ENCODE peak calls at places on chromosomes 1 and 21, in four cellular contexts. R is fibroblast of mammary gland, H is cardiac muscle cell, M is body of pancreas. Q is an unnamed sample.

GRCh38 chr1:176579087-176579486 is 116.1 kb downstream of the PAPPA2 start:
- DNase-seq in R (no peak), H (no peak), M (no peak), Q (no peak)

GRCh38 chr1:47351305-47351704 is 17.7 kb downstream of the CMPK1 start:
- DNase-seq in R (peak), H (no peak), M (no peak), Q (peak)

GRCh38 chr1:67257173-67257535 is 50.5 kb upstream of the IL12RB2 start:
- DNase-seq in R (no peak), H (no peak), M (no peak), Q (no peak)

GRCh38 chr1:197921235-197922069 is 4.3 kb downstream of the LHX9 start:
- DNase-seq in R (no peak), H (no peak), M (no peak), Q (no peak)

GRCh38 chr1:182143825-182144661 is 82.5 kb upstream of the ZNF648 start:
- DNase-seq in R (peak), H (peak), M (peak), Q (peak)

GRCh38 chr1:197062692-197063091 is 4.4 kb downstream of the F13B start:
- DNase-seq in R (no peak), H (no peak), M (no peak), Q (no peak)

GRCh38 chr1:182596934-182597333 is 7.3 kb downstream of the RGS16 start:
- DNase-seq in R (no peak), H (no peak), M (no peak), Q (no peak)

GRCh38 chr1:27752372-27752771 is 20.6 kb upstream of the STX12 start:
- DNase-seq in R (no peak), H (peak), M (no peak), Q (no peak)

GRCh38 chr1:64006276-64007051 is 197.0 kb upstream of the UBE2U start:
- DNase-seq in R (peak), H (peak), M (peak), Q (peak)

GRCh38 chr1:86916752-86917151 is 2.3 kb downstream of the HS2ST1 start:
- DNase-seq in R (no peak), H (no peak), M (no peak), Q (no peak)

GRCh38 chr1:201612645-201613044 is 73.7 kb downstream of the NAV1 start:
- DNase-seq in R (no peak), H (no peak), M (no peak), Q (no peak)

GRCh38 chr1:194570449-194570848 is 1384.0 kb upstream of the B3GALT2 start:
- DNase-seq in R (no peak), H (no peak), M (no peak), Q (no peak)

GRCh38 chr1:41416081-41416480 is 54.8 kb downstream of the FOXO6 start:
- DNase-seq in R (no peak), H (no peak), M (no peak), Q (no peak)

GRCh38 chr21:28482657-28483056 is 510.0 kb downstream of the LTN1 start:
- DNase-seq in R (no peak), H (no peak), M (no peak), Q (peak)

GRCh38 chr1:166813508-166814223 is 25.6 kb upstream of the POGK start:
- DNase-seq in R (no peak), H (no peak), M (no peak), Q (no peak)

GRCh38 chr1:67333603-67334002 is 25.9 kb downstream of the IL12RB2 start:
- DNase-seq in R (no peak), H (no peak), M (no peak), Q (peak)

GRCh38 chr1:205991237-205991636 is 12.0 kb downstream of the RAB7B start:
- DNase-seq in R (peak), H (peak), M (no peak), Q (no peak)

GRCh38 chr1:174712541-174712940 is 264.8 kb downstream of the GPR52 start:
- DNase-seq in R (no peak), H (no peak), M (no peak), Q (no peak)

DNA sequence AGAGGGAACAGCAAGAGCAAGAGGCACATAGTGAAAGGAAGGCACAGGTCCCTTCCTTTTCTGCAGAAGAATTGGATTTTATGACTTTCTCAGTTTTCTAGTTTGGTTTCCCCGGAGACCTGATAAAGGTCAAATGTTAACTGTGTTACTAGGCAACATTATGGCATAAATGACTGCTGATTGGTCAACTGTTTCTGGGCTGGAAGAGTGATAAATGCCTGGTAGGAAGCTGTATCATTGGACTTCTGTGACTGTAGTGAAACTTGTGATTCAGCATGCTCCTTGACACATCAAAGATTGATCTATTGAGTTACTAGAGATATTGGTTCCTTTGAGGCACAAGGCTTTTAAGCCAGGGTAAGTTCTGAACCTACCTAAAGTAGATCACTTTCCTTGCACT is 55.7 kb downstream of the LRRC8C start:
- DNase-seq in R (peak), H (no peak), M (no peak), Q (no peak)
- H3K4me3 ChIP-seq in R (no peak), H (no peak), M (no peak), Q (no peak)

GRCh38 chr21:37000381-37000780 is 6.1 kb upstream of the RIPPLY3 start:
- DNase-seq in R (no peak), H (no peak), M (no peak), Q (no peak)
- TF ChIP-seq CTCF in R (peak), H (no peak), M (no peak), Q (peak)

GRCh38 chr1:172545349-172546004 is 12.5 kb downstream of the SUCO start:
- DNase-seq in R (no peak), H (no peak), M (no peak), Q (no peak)
- H3K4me3 ChIP-seq in R (no peak), H (no peak), M (no peak), Q (no peak)

GRCh38 chr1:37085393-37085792 is 51.1 kb upstream of the GRIK3 start:
- DNase-seq in R (no peak), H (no peak), M (no peak), Q (no peak)
- TF ChIP-seq CTCF in R (no peak), H (no peak), M (no peak), Q (no peak)

GRCh38 chr1:156524481-156524869 is 23.9 kb upstream of the MEF2D start:
- DNase-seq in R (no peak), H (no peak), M (no peak), Q (no peak)
- H3K4me3 ChIP-seq in R (no peak), H (no peak), M (no peak), Q (no peak)

DNA sequence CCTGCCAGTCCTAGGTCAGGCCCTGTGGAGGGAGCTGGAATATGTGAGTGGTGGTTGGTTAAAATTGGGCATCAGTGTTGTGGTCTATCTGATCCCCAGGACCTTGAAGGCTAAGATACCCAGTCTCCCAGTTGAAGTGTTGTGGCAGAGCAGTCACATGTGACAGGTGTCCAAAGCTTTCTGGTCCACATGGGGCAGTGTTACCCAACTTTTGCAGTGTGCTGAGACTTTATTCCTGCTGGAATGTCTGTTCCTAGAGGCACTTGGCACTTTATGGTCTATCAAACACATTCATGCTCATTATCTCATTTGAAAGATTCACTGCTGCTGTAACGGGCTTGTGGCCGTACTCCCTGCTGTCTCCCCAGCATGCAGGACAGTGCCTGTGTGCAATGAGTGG is 21.0 kb upstream of the LORICRIN start:
- DNase-seq in R (no peak), H (no peak), M (no peak), Q (peak)
- TF ChIP-seq CTCF in R (no peak), H (no peak), M (no peak), Q (peak)

GRCh38 chr1:218665216-218665615 is 320.1 kb downstream of the TGFB2 start:
- DNase-seq in R (peak), H (peak), M (peak), Q (no peak)
- H3K4me3 ChIP-seq in R (no peak), H (no peak), M (no peak), Q (no peak)

DNA sequence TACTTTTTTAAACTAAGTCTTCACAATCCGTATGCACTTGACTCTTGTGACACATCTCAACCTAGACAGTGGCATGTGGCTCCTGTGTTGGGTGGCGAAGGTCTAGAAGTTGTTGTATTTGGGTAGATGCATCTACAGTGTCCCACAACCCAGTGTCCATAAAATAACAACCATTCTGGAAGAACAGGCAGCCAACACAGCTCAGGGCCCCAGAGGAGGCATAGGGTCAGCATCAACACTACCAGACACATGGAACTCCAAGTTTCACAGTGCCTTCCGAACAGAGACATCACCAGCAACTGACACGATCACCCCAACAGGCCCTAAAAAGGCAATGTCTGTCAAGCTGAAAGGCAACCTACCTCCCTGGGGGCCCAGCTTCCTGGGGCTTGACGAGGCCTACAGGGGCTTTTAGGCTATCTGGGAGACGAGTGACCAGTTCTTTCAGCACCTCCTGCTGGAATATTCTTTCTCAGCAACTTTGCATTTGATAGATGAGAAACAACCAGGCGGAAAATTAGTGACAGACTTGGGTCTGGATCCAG is 5.6 kb downstream of the SH3BP5L start:
- DNase-seq in R (no peak), H (no peak), M (no peak), Q (no peak)
- TF ChIP-seq CTCF in R (no peak), H (no peak), M (no peak), Q (no peak)